ENCODE peak calls at places on chromosomes 4 and X, in ten cellular contexts. One of them, this sample, is unnamed.

GRCh38 chr4:136934601-136935000 is 597.7 kb downstream of the PCDH18 start:
- DNase-seq in K562: no peak
- DNase-seq in H1: no peak
- DNase-seq in suprapubic skin: no peak
- DNase-seq in transverse colon: no peak
- DNase-seq in GM12878: no peak
- DNase-seq in stomach: no peak
- DNase-seq in HepG2: no peak
- DNase-seq in SK-N-SH: no peak
- DNase-seq in upper lobe of left lung: no peak
- DNase-seq in this sample: no peak

GRCh38 chr4:27084685-27085356 is 224.2 kb downstream of the STIM2 start:
- DNase-seq in transverse colon: peak
- DNase-seq in suprapubic skin: no peak
- DNase-seq in HepG2: no peak
- DNase-seq in K562: peak
- DNase-seq in stomach: peak
- DNase-seq in H1: peak
- DNase-seq in upper lobe of left lung: peak
- DNase-seq in GM12878: no peak
- DNase-seq in SK-N-SH: peak
- DNase-seq in this sample: no peak

GRCh38 chr4:81839347-81840042 is 367.8 kb upstream of the RASGEF1B start:
- DNase-seq in K562: no peak
- DNase-seq in GM12878: no peak
- DNase-seq in SK-N-SH: no peak
- DNase-seq in HepG2: no peak
- DNase-seq in suprapubic skin: no peak
- DNase-seq in stomach: no peak
- DNase-seq in transverse colon: no peak
- DNase-seq in upper lobe of left lung: no peak
- DNase-seq in H1: no peak
- DNase-seq in this sample: no peak

GRCh38 chrX:72045552-72046277 is 86.0 kb downstream of the RTL5 start:
- DNase-seq in suprapubic skin: no peak
- DNase-seq in transverse colon: no peak
- DNase-seq in GM12878: no peak
- DNase-seq in K562: no peak
- DNase-seq in upper lobe of left lung: no peak
- DNase-seq in H1: no peak
- DNase-seq in stomach: no peak
- DNase-seq in SK-N-SH: peak
- DNase-seq in HepG2: no peak
- DNase-seq in this sample: no peak

GRCh38 chr4:71201817-71202576 is 136.8 kb upstream of the SLC4A4 start:
- DNase-seq in K562: peak
- DNase-seq in suprapubic skin: no peak
- DNase-seq in H1: no peak
- DNase-seq in SK-N-SH: no peak
- DNase-seq in HepG2: no peak
- DNase-seq in transverse colon: no peak
- DNase-seq in GM12878: no peak
- DNase-seq in stomach: no peak
- DNase-seq in upper lobe of left lung: no peak
- DNase-seq in this sample: no peak

GRCh38 chr4:128286474-128287158 is 997 bp downstream of the PGRMC2 start:
- DNase-seq in GM12878: no peak
- DNase-seq in stomach: no peak
- DNase-seq in transverse colon: no peak
- DNase-seq in SK-N-SH: peak
- DNase-seq in K562: peak
- DNase-seq in H1: no peak
- DNase-seq in HepG2: peak
- DNase-seq in suprapubic skin: no peak
- DNase-seq in upper lobe of left lung: no peak
- DNase-seq in this sample: no peak

GRCh38 chr4:6523251-6523650 is 50.8 kb upstream of the PPP2R2C start:
- DNase-seq in suprapubic skin: no peak
- DNase-seq in SK-N-SH: no peak
- DNase-seq in HepG2: no peak
- DNase-seq in K562: no peak
- DNase-seq in upper lobe of left lung: no peak
- DNase-seq in stomach: no peak
- DNase-seq in GM12878: no peak
- DNase-seq in transverse colon: no peak
- DNase-seq in H1: no peak
- DNase-seq in this sample: no peak

GRCh38 chrX:134482371-134482770 is 22.4 kb downstream of the HPRT1 start:
- DNase-seq in H1: no peak
- DNase-seq in transverse colon: no peak
- DNase-seq in stomach: no peak
- DNase-seq in suprapubic skin: no peak
- DNase-seq in HepG2: no peak
- DNase-seq in upper lobe of left lung: no peak
- DNase-seq in SK-N-SH: no peak
- DNase-seq in GM12878: no peak
- DNase-seq in K562: no peak
- DNase-seq in this sample: no peak

GRCh38 chr4:2570036-2570435 is 33.6 kb downstream of the FAM193A start:
- DNase-seq in GM12878: no peak
- DNase-seq in H1: no peak
- DNase-seq in stomach: no peak
- DNase-seq in upper lobe of left lung: no peak
- DNase-seq in suprapubic skin: no peak
- DNase-seq in HepG2: no peak
- DNase-seq in SK-N-SH: no peak
- DNase-seq in transverse colon: no peak
- DNase-seq in K562: no peak
- DNase-seq in this sample: no peak

GRCh38 chrX:100819534-100819836 is 706 bp upstream of the CSTF2 start:
- DNase-seq in stomach: no peak
- DNase-seq in transverse colon: no peak
- DNase-seq in H1: no peak
- DNase-seq in GM12878: no peak
- DNase-seq in K562: no peak
- DNase-seq in HepG2: no peak
- DNase-seq in upper lobe of left lung: no peak
- DNase-seq in SK-N-SH: no peak
- DNase-seq in suprapubic skin: no peak
- DNase-seq in this sample: no peak

GRCh38 chr4:787561-787981 is 38.4 kb downstream of the CPLX1 start:
- DNase-seq in HepG2: no peak
- DNase-seq in transverse colon: no peak
- DNase-seq in H1: no peak
- DNase-seq in stomach: no peak
- DNase-seq in K562: no peak
- DNase-seq in SK-N-SH: peak
- DNase-seq in suprapubic skin: no peak
- DNase-seq in upper lobe of left lung: no peak
- DNase-seq in GM12878: no peak
- DNase-seq in this sample: peak

GRCh38 chrX:120560405-120560841 is 339 bp downstream of the CUL4B start:
- DNase-seq in SK-N-SH: no peak
- DNase-seq in transverse colon: peak
- DNase-seq in stomach: peak
- DNase-seq in H1: no peak
- DNase-seq in suprapubic skin: no peak
- DNase-seq in GM12878: no peak
- DNase-seq in upper lobe of left lung: no peak
- DNase-seq in HepG2: peak
- DNase-seq in K562: no peak
- DNase-seq in this sample: peak

GRCh38 chr4:133555671-133556070 is 406.6 kb downstream of the PCDH10 start:
- DNase-seq in HepG2: no peak
- DNase-seq in K562: no peak
- DNase-seq in suprapubic skin: no peak
- DNase-seq in upper lobe of left lung: no peak
- DNase-seq in H1: no peak
- DNase-seq in GM12878: no peak
- DNase-seq in stomach: no peak
- DNase-seq in SK-N-SH: no peak
- DNase-seq in transverse colon: no peak
- DNase-seq in this sample: no peak

DNA sequence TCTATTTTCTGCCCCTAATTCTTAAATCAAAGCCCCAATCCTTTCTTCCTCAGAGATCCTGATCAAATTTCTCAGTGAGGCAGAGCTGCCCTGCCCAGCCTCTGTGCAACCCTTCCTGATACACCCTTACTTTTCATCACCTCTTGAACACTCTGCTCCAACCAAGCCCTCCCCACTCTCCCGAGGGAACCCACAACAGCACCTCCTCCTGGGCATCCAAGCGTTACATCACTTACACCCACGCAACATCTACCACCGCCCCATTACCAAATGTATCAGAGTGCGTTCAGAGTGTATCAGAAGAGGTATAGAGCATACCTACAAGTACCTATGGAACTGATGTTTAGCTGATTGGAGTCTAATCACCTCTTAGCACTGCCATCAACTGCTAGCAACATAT is 186.5 kb downstream of the RAP1GDS1 start:
- DNase-seq in K562: no peak
- DNase-seq in GM12878: no peak
- DNase-seq in SK-N-SH: no peak
- DNase-seq in suprapubic skin: no peak
- DNase-seq in stomach: no peak
- DNase-seq in upper lobe of left lung: no peak
- DNase-seq in transverse colon: peak
- DNase-seq in HepG2: no peak
- DNase-seq in H1: peak
- DNase-seq in this sample: no peak
- TF ChIP-seq POLR2AphosphoS5 in K562: no peak
- TF ChIP-seq POLR2AphosphoS5 in GM12878: no peak
- TF ChIP-seq POLR2AphosphoS5 in SK-N-SH: no peak
- TF ChIP-seq POLR2AphosphoS5 in suprapubic skin: no peak
- TF ChIP-seq POLR2AphosphoS5 in stomach: no peak
- TF ChIP-seq POLR2AphosphoS5 in upper lobe of left lung: no peak
- TF ChIP-seq POLR2AphosphoS5 in transverse colon: no peak
- TF ChIP-seq POLR2AphosphoS5 in HepG2: no peak
- TF ChIP-seq POLR2AphosphoS5 in H1: no peak
- TF ChIP-seq POLR2AphosphoS5 in this sample: no peak

DNA sequence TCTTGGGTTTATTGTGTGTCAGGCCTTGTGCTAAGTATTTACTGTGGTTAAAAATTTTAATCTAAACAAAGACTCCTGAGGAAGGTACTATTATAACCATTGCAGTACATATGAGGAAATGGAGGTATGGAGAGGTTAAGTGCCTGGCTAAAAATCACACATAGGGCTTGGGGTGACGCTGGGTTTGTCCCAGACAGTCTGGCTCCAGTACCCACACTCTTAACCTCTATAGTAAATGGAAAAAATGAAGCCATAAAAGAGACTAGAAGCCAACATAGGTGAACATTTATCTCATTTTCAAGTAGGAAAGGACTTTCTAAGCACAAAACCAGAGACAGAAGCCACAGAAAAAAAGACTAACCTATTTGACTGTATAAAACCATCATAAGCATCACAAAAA is 1.9 kb downstream of the FOXP3 start:
- DNase-seq in stomach: no peak
- DNase-seq in suprapubic skin: no peak
- DNase-seq in K562: no peak
- DNase-seq in upper lobe of left lung: no peak
- DNase-seq in GM12878: no peak
- DNase-seq in HepG2: no peak
- DNase-seq in H1: no peak
- DNase-seq in SK-N-SH: no peak
- DNase-seq in transverse colon: no peak
- DNase-seq in this sample: no peak
- TF ChIP-seq EP300 in stomach: no peak
- TF ChIP-seq EP300 in suprapubic skin: no peak
- TF ChIP-seq EP300 in K562: no peak
- TF ChIP-seq EP300 in upper lobe of left lung: no peak
- TF ChIP-seq EP300 in GM12878: no peak
- TF ChIP-seq EP300 in HepG2: no peak
- TF ChIP-seq EP300 in H1: no peak
- TF ChIP-seq EP300 in SK-N-SH: no peak
- TF ChIP-seq EP300 in transverse colon: no peak
- TF ChIP-seq EP300 in this sample: no peak

DNA sequence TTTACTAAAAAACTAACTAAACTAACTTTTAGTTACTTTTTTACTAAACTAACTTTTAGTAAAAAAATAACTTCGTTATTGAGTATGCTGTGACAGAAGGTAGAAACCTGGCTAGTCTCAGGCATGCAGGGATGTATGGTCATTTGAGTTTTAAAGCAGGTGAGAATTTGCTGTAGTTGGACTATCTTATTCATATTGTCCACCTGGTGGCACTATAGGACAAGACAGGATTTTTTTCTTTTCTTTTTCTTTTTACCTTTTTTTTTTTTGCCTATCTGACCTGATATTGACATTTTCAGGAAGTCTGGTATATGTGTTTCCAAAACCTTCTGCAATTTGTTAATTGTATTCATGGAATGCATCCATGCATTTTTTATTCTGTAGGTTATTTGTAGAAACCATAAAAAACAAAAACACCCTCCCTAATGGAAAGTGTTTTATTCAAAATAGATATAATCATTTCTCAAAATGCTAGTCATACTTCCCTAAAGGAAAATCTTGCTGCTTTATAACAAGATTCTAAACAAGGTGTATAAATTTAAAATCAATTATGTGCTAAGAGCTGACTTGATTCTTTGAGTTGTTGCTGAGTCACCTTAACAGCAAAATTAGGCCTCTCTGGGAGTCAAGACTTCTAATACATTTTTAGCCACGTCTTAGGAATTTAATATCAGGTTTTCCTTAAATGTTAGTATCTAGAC is 201.2 kb upstream of the GNPDA2 start:
- DNase-seq in GM12878: no peak
- DNase-seq in K562: peak
- DNase-seq in stomach: no peak
- DNase-seq in transverse colon: no peak
- DNase-seq in suprapubic skin: no peak
- DNase-seq in H1: no peak
- DNase-seq in HepG2: peak
- DNase-seq in SK-N-SH: peak
- DNase-seq in upper lobe of left lung: no peak
- DNase-seq in this sample: no peak
- TF ChIP-seq CTCF in GM12878: peak
- TF ChIP-seq CTCF in K562: no peak
- TF ChIP-seq CTCF in stomach: peak
- TF ChIP-seq CTCF in transverse colon: no peak
- TF ChIP-seq CTCF in suprapubic skin: no peak
- TF ChIP-seq CTCF in H1: peak
- TF ChIP-seq CTCF in HepG2: peak
- TF ChIP-seq CTCF in SK-N-SH: peak
- TF ChIP-seq CTCF in upper lobe of left lung: no peak
- TF ChIP-seq CTCF in this sample: no peak

GRCh38 chr4:15942283-15942682 is 3.7 kb upstream of the FGFBP1 start:
- DNase-seq in suprapubic skin: no peak
- DNase-seq in K562: no peak
- DNase-seq in HepG2: no peak
- DNase-seq in upper lobe of left lung: no peak
- DNase-seq in transverse colon: no peak
- DNase-seq in H1: no peak
- DNase-seq in GM12878: no peak
- DNase-seq in stomach: no peak
- DNase-seq in SK-N-SH: no peak
- DNase-seq in this sample: no peak
- TF ChIP-seq POLR2AphosphoS5 in suprapubic skin: no peak
- TF ChIP-seq POLR2AphosphoS5 in K562: no peak
- TF ChIP-seq POLR2AphosphoS5 in HepG2: no peak
- TF ChIP-seq POLR2AphosphoS5 in upper lobe of left lung: no peak
- TF ChIP-seq POLR2AphosphoS5 in transverse colon: no peak
- TF ChIP-seq POLR2AphosphoS5 in H1: no peak
- TF ChIP-seq POLR2AphosphoS5 in GM12878: no peak
- TF ChIP-seq POLR2AphosphoS5 in stomach: no peak
- TF ChIP-seq POLR2AphosphoS5 in SK-N-SH: no peak
- TF ChIP-seq POLR2AphosphoS5 in this sample: no peak

This sample was measured in sigmoid colon.